ENCODE peak calls at places on chromosomes 5 and 9, in six cellular contexts. B, F, Y, R, X and E are unnamed samples.

GRCh38 chr5:68656936-68657857 is 436.6 kb upstream of the SLC30A5 start:
- DNase-seq in B (no peak), F (no peak), Y (no peak), R (no peak), X (no peak), E (no peak)

GRCh38 chr5:83340511-83340918 is 131.0 kb upstream of the VCAN start:
- DNase-seq in B (no peak), F (no peak), Y (no peak), R (no peak), X (peak), E (no peak)

GRCh38 chr9:23962101-23962500 is 136.1 kb upstream of the ELAVL2 start:
- DNase-seq in B (no peak), F (no peak), Y (no peak), R (no peak), X (no peak), E (no peak)

GRCh38 chr9:87732344-87732743 is 6.4 kb downstream of the CTSL start:
- DNase-seq in B (no peak), F (no peak), Y (no peak), R (no peak), X (no peak), E (no peak)

GRCh38 chr9:98607787-98608186 is 100.9 kb downstream of the GABBR2 start:
- DNase-seq in B (no peak), F (peak), Y (peak), R (no peak), X (peak), E (no peak)

GRCh38 chr9:89532478-89532877 is 34.6 kb upstream of the SEMA4D start:
- DNase-seq in B (no peak), F (no peak), Y (no peak), R (no peak), X (no peak), E (no peak)

GRCh38 chr5:118968925-118969375 is 19.4 kb downstream of the DTWD2 start:
- DNase-seq in B (no peak), F (no peak), Y (no peak), R (no peak), X (peak), E (no peak)

GRCh38 chr9:27888661-27889295 is 315.5 kb upstream of the C9orf72 start:
- DNase-seq in B (no peak), F (peak), Y (peak), R (no peak), X (peak), E (no peak)

GRCh38 chr5:103657301-103657700 is 94.7 kb upstream of the NUDT12 start:
- DNase-seq in B (no peak), F (no peak), Y (no peak), R (no peak), X (no peak), E (no peak)

GRCh38 chr5:2634399-2635176 is 116.9 kb downstream of the IRX2 start:
- DNase-seq in B (no peak), F (no peak), Y (no peak), R (no peak), X (no peak), E (no peak)

GRCh38 chr5:14851067-14851422 is 20.5 kb downstream of the ANKH start:
- DNase-seq in B (no peak), F (no peak), Y (no peak), R (no peak), X (no peak), E (no peak)

GRCh38 chr9:3810231-3810630 is 284.4 kb upstream of the RFX3 start:
- DNase-seq in B (no peak), F (no peak), Y (no peak), R (no peak), X (no peak), E (no peak)

GRCh38 chr5:95617057-95617456 is 2.8 kb upstream of the GPR150 start:
- DNase-seq in B (no peak), F (peak), Y (peak), R (no peak), X (no peak), E (no peak)

GRCh38 chr5:69130241-69130640 is 36.4 kb downstream of the SLC30A5 start:
- DNase-seq in B (no peak), F (peak), Y (no peak), R (no peak), X (no peak), E (no peak)

GRCh38 chr5:56814361-56814962 is 887 bp upstream of the MAP3K1 start:
- DNase-seq in B (peak), F (peak), Y (peak), R (no peak), X (peak), E (peak)

GRCh38 chr5:13957032-13957645 is 12.7 kb upstream of the DNAH5 start:
- DNase-seq in B (peak), F (peak), Y (peak), R (no peak), X (peak), E (no peak)

GRCh38 chr5:74641014-74641777 is 668 bp upstream of the ENC1 start:
- DNase-seq in B (peak), F (peak), Y (peak), R (no peak), X (peak), E (no peak)

GRCh38 chr9:109010676-109011655 is 2.3 kb downstream of the CTNNAL1 start:
- DNase-seq in B (no peak), F (peak), Y (peak), R (peak), X (peak), E (peak)

GRCh38 chr5:30878751-30879150 is 314.7 kb upstream of the CDH6 start:
- DNase-seq in B (no peak), F (no peak), Y (no peak), R (no peak), X (no peak), E (no peak)

GRCh38 chr5:10507575-10508024 is 56.3 kb upstream of the ANKRD33B start:
- DNase-seq in B (no peak), F (peak), Y (peak), R (no peak), X (no peak), E (no peak)

GRCh38 chr9:93520523-93520922 is 55.9 kb upstream of the PHF2 start:
- DNase-seq in B (no peak), F (peak), Y (peak), R (no peak), X (no peak), E (no peak)

GRCh38 chr9:72271617-72272478 is 93.2 kb downstream of the ZFAND5 start:
- DNase-seq in B (peak), F (peak), Y (peak), R (peak), X (peak), E (peak)

GRCh38 chr9:16727452-16728127 is 142.9 kb downstream of the BNC2 start:
- DNase-seq in B (no peak), F (no peak), Y (peak), R (no peak), X (peak), E (no peak)

GRCh38 chr5:157167219-157167621 is 1.2 kb upstream of the GARIN3 start:
- DNase-seq in B (no peak), F (no peak), Y (peak), R (no peak), X (peak), E (no peak)

GRCh38 chr5:69528015-69528414 is 32.0 kb upstream of the GTF2H2C start:
- DNase-seq in B (no peak), F (no peak), Y (no peak), R (no peak), X (no peak), E (no peak)